ENCODE peak calls at places on chromosomes 11 and 22, in ten cellular contexts. E is neural crest cell, O is BJ, I is Peyer's patch, W is A549, S is astrocyte of the spinal cord, J is cardiac fibroblast, R is foreskin keratinocyte, Y is uterus, X is RWPE1. D is an unnamed sample.

GRCh38 chr22:46734830-46735453 is 3.1 kb downstream of the CERK start:
- DNase-seq in E (no peak), O (no peak), I (peak), W (no peak), S (no peak), J (no peak), R (no peak), Y (no peak), X (no peak), D (no peak)

GRCh38 chr22:46171940-46172339 is 21.6 kb downstream of the PPARA start:
- DNase-seq in E (no peak), O (peak), I (no peak), W (no peak), S (peak), J (peak), R (peak), Y (no peak), X (peak), D (no peak)

GRCh38 chr22:25404556-25404922 is 159.9 kb upstream of the GRK3 start:
- DNase-seq in E (no peak), O (no peak), I (no peak), W (no peak), S (no peak), J (peak), R (no peak), Y (no peak), X (no peak), D (no peak)

GRCh38 chr11:64725601-64726139 is 2.7 kb upstream of the NRXN2 start:
- DNase-seq in E (no peak), O (no peak), I (no peak), W (no peak), S (no peak), J (no peak), R (no peak), Y (no peak), X (no peak), D (no peak)

GRCh38 chr11:34799848-34800247 is 116.3 kb downstream of the APIP start:
- DNase-seq in E (no peak), O (no peak), I (no peak), W (no peak), S (no peak), J (no peak), R (no peak), Y (no peak), X (no peak), D (no peak)

GRCh38 chr11:100739636-100740035 is 52.5 kb downstream of the ARHGAP42 start:
- DNase-seq in E (no peak), O (peak), I (no peak), W (peak), S (peak), J (peak), R (no peak), Y (no peak), X (no peak), D (no peak)

GRCh38 chr11:47998733-47999359 is 18.5 kb downstream of the PTPRJ start:
- DNase-seq in E (no peak), O (no peak), I (no peak), W (peak), S (no peak), J (no peak), R (no peak), Y (no peak), X (no peak), D (no peak)

GRCh38 chr22:46634011-46634699 is 14.0 kb downstream of the GRAMD4 start:
- DNase-seq in E (no peak), O (no peak), I (no peak), W (no peak), S (no peak), J (no peak), R (no peak), Y (no peak), X (no peak), D (no peak)

GRCh38 chr11:64241430-64242153 is 697 bp downstream of the FKBP2 start:
- DNase-seq in E (peak), O (peak), I (peak), W (peak), S (no peak), J (peak), R (peak), Y (peak), X (peak), D (peak)

GRCh38 chr11:84870486-84870885 is 756.7 kb downstream of the DLG2 start:
- DNase-seq in E (no peak), O (no peak), I (no peak), W (no peak), S (no peak), J (no peak), R (no peak), Y (no peak), X (no peak), D (no peak)

GRCh38 chr11:107785401-107785800 is 73.2 kb downstream of the SLC35F2 start:
- DNase-seq in E (no peak), O (no peak), I (no peak), W (no peak), S (no peak), J (peak), R (no peak), Y (no peak), X (no peak), D (no peak)

GRCh38 chr22:32444068-32444467 is 20.2 kb downstream of the BPIFC start:
- DNase-seq in E (no peak), O (no peak), I (no peak), W (peak), S (no peak), J (no peak), R (peak), Y (no peak), X (peak), D (no peak)

GRCh38 chr11:107719557-107720304 is 7.9 kb upstream of the SLN start:
- DNase-seq in E (no peak), O (no peak), I (no peak), W (no peak), S (no peak), J (peak), R (peak), Y (no peak), X (no peak), D (no peak)

GRCh38 chr11:133586903-133587517 is 54.7 kb upstream of the OPCML start:
- DNase-seq in E (no peak), O (no peak), I (no peak), W (no peak), S (no peak), J (no peak), R (no peak), Y (no peak), X (no peak), D (no peak)

GRCh38 chr11:118214210-118214914 is 10.4 kb downstream of the JAML start:
- DNase-seq in E (no peak), O (no peak), I (no peak), W (no peak), S (no peak), J (no peak), R (no peak), Y (no peak), X (no peak), D (no peak)

DNA sequence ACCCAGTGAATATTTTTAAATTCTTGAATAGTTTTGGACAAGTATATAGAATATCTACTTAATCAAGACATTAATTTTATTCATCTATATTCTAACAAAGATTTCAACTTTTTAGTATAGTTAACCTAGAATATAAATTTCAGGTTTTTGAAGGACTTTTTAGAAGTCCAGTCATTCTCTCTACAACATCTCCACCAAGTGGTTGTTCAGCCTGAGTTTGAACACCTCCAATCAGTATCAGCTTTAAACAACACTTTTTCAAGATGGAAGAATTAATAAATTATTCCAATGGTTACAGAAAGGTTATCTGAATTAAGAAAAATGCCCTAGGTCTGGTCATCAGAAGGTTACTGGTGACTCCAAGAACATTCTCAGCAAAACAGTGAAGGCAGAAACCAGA is 31.8 kb downstream of the EIF3M start:
- DNase-seq in E (no peak), O (no peak), I (no peak), W (peak), S (no peak), J (peak), R (no peak), Y (no peak), X (no peak), D (no peak)
- TF ChIP-seq CTCF in E (peak), O (peak), I (no peak), W (peak), S (peak), J (peak), R (peak), Y (peak), X (no peak), D (no peak)

DNA sequence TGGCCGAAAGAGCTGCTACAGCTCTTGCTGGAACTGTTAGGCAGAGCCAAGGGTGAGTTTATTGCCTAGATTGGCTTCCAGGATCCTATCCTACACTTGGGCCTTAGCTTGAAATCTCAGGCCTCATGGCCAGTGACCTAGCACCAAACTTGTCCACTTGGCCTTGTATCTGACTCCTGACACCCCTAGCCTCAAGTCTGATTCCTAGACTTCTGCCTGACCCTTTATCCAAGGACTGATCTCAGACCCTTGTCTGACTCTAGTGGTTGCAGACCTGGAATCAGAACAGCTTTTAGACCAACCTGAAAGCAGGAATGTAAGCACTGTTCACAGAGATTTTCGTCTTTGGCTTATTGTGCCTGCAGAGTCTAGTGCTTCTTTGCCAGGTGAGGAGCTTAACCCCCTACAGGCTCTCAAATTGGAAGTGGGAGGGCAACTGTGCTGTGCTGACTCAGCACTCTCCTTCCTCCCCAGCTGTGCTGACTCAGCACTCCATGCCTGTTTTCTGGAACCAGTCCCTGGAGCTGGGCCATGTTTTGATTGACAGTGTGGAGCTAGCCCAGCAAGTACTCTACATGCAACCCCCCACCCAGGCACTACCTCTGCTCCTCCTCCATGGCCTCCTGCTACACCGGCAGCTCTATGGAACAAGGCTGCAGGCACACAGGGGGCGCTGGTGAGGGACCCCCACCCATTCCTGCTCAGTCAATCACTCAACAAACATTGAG is 35.1 kb downstream of the RRP8 start:
- DNase-seq in E (peak), O (no peak), I (no peak), W (peak), S (peak), J (peak), R (peak), Y (no peak), X (peak), D (no peak)
- TF ChIP-seq CTCF in E (no peak), O (peak), I (no peak), W (no peak), S (peak), J (no peak), R (no peak), Y (no peak), X (no peak), D (no peak)

GRCh38 chr22:43047605-43048004 is 32.7 kb upstream of the PACSIN2 start:
- DNase-seq in E (no peak), O (no peak), I (no peak), W (no peak), S (no peak), J (no peak), R (no peak), Y (no peak), X (no peak), D (no peak)

GRCh38 chr22:43053176-43053575 is 36.0 kb downstream of the TTLL1 start:
- DNase-seq in E (peak), O (no peak), I (no peak), W (no peak), S (no peak), J (peak), R (no peak), Y (no peak), X (no peak), D (no peak)

DNA sequence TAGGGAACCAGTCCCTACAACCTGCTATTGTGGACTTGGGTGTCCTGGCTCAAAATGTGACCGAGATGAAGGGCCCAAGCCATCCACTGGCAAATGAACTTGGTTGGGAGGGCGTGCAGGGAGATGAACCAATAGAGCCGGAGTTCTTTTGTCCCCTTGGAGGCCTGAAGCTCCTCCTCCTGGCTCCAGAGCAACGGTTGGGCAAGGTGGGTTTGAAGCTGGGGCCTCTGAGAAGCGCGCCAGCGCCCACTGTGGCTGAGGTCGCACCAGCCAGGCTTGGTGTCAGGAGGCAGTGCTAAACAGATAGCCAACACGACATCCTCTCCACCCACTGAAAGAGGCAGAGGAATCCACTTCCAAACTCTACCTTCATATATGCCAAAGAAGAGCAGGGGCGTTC is 36.0 kb upstream of the PACSIN2 start:
- DNase-seq in E (no peak), O (no peak), I (no peak), W (peak), S (no peak), J (no peak), R (no peak), Y (no peak), X (no peak), D (no peak)
- TF ChIP-seq CTCF in E (no peak), O (no peak), I (no peak), W (no peak), S (no peak), J (no peak), R (no peak), Y (no peak), X (no peak), D (no peak)

GRCh38 chr11:69774354-69775162 is 583 bp downstream of the FGF4 start:
- DNase-seq in E (no peak), O (no peak), I (no peak), W (no peak), S (no peak), J (no peak), R (no peak), Y (no peak), X (no peak), D (no peak)

GRCh38 chr11:69772646-69773045 is 2.5 kb downstream of the FGF4 start:
- DNase-seq in E (no peak), O (no peak), I (no peak), W (no peak), S (no peak), J (no peak), R (no peak), Y (no peak), X (no peak), D (no peak)

GRCh38 chr11:69773626-69774353 is 1.4 kb downstream of the FGF4 start:
- DNase-seq in E (no peak), O (no peak), I (no peak), W (no peak), S (no peak), J (no peak), R (no peak), Y (no peak), X (no peak), D (no peak)

GRCh38 chr11:69778373-69778772 is 3.2 kb upstream of the FGF4 start:
- DNase-seq in E (no peak), O (no peak), I (no peak), W (no peak), S (no peak), J (no peak), R (no peak), Y (no peak), X (no peak), D (no peak)

DNA sequence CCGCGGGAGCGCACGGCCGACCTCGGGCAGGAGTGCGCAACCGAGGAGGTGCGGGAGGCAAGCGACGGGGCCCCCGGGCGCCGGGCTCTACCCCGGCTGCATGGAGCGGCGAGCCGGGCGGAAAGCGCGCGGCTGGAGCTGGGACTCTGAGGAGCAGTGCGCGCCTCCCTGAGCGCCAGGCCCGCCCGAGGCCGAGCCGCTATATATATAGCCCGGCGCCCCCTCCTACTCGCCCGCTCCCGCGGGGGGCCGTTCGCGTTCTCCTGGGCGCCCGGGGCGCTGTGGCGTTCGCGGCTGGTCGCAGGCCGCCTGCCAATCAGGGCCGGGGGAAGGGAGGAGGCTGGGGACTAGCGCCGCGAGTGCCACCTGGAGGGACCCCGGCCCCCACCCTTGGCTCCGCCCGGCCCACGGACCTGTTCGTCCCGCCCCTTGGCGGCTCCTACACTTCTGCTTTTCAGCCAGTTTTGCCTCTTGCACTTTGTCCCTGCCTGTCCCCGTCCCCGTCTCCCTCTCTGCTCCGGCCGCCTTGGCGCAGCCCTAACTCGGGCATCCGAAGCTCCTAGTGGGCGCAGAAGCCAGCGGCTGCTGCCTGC is at the start of gene FGF4:
- DNase-seq in E (no peak), O (no peak), I (no peak), W (no peak), S (no peak), J (no peak), R (no peak), Y (no peak), X (no peak), D (no peak)
- TF ChIP-seq CTCF in E (no peak), O (no peak), I (no peak), W (no peak), S (no peak), J (no peak), R (no peak), Y (no peak), X (no peak), D (no peak)

D was measured in omental fat pad.